ENCODE peak calls at places on chromosomes 12 and 14, in four cellular contexts. One of them, this sample, is unnamed.

GRCh38 chr12:121383601-121384019 is 16.3 kb upstream of the RNF34 start:
- DNase-seq in progenitor cell of endocrine pancreas: no peak
- DNase-seq in endodermal cell: no peak
- DNase-seq in psoas muscle: no peak
- DNase-seq in this sample: no peak

GRCh38 chr14:67680121-67680602 is 5.7 kb upstream of the VTI1B start:
- DNase-seq in progenitor cell of endocrine pancreas: no peak
- DNase-seq in psoas muscle: no peak
- DNase-seq in endodermal cell: no peak
- DNase-seq in this sample: no peak

GRCh38 chr14:59570122-59570521 is 6.5 kb downstream of the CCDC175 start:
- DNase-seq in endodermal cell: no peak
- DNase-seq in progenitor cell of endocrine pancreas: no peak
- DNase-seq in psoas muscle: no peak
- DNase-seq in this sample: no peak

GRCh38 chr12:48036818-48037217 is 32.5 kb upstream of the COL2A1 start:
- DNase-seq in psoas muscle: no peak
- DNase-seq in progenitor cell of endocrine pancreas: no peak
- DNase-seq in endodermal cell: no peak
- DNase-seq in this sample: no peak

GRCh38 chr14:83255015-83255726 is 1721.5 kb upstream of the SEL1L start:
- DNase-seq in psoas muscle: no peak
- DNase-seq in endodermal cell: no peak
- DNase-seq in progenitor cell of endocrine pancreas: no peak
- DNase-seq in this sample: no peak

GRCh38 chr14:99158150-99158549 is 113.8 kb downstream of the BCL11B start:
- DNase-seq in psoas muscle: no peak
- DNase-seq in progenitor cell of endocrine pancreas: no peak
- DNase-seq in endodermal cell: no peak
- DNase-seq in this sample: no peak

GRCh38 chr12:57231276-57232021 is 1.9 kb downstream of the SHMT2 start:
- DNase-seq in progenitor cell of endocrine pancreas: no peak
- DNase-seq in psoas muscle: no peak
- DNase-seq in endodermal cell: no peak
- DNase-seq in this sample: no peak

GRCh38 chr12:13173537-13173936 is 23.0 kb upstream of the EMP1 start:
- DNase-seq in progenitor cell of endocrine pancreas: no peak
- DNase-seq in endodermal cell: peak; percentile 76
- DNase-seq in psoas muscle: peak; percentile 66
- DNase-seq in this sample: no peak

GRCh38 chr14:96698846-96699543 is 98.2 kb upstream of the VRK1 start:
- DNase-seq in psoas muscle: no peak
- DNase-seq in endodermal cell: no peak
- DNase-seq in progenitor cell of endocrine pancreas: no peak
- DNase-seq in this sample: no peak

GRCh38 chr12:113955109-113955970 is 10.8 kb downstream of the RBM19 start:
- DNase-seq in progenitor cell of endocrine pancreas: peak; percentile 31
- DNase-seq in psoas muscle: no peak
- DNase-seq in endodermal cell: peak; percentile 94
- DNase-seq in this sample: peak; percentile 69

GRCh38 chr12:106138646-106139421 is at the start of gene NUAK1:
- DNase-seq in progenitor cell of endocrine pancreas: peak; percentile 81
- DNase-seq in psoas muscle: peak; percentile 79
- DNase-seq in endodermal cell: peak; percentile 94
- DNase-seq in this sample: peak; percentile 78

GRCh38 chr14:99731536-99732435 is 47.7 kb downstream of the CYP46A1 start:
- DNase-seq in psoas muscle: peak; percentile 37
- DNase-seq in progenitor cell of endocrine pancreas: no peak
- DNase-seq in endodermal cell: peak; percentile 61
- DNase-seq in this sample: no peak

GRCh38 chr12:69428351-69429048 is 41.7 kb upstream of the FRS2 start:
- DNase-seq in psoas muscle: no peak
- DNase-seq in progenitor cell of endocrine pancreas: no peak
- DNase-seq in endodermal cell: no peak
- DNase-seq in this sample: no peak

GRCh38 chr12:76790564-76791552 is 26.9 kb downstream of the ZDHHC17 start:
- DNase-seq in endodermal cell: no peak
- DNase-seq in progenitor cell of endocrine pancreas: no peak
- DNase-seq in psoas muscle: no peak
- DNase-seq in this sample: peak; percentile 51

GRCh38 chr12:105705765-105706164 is 375.3 kb downstream of the C12orf75 start:
- DNase-seq in endodermal cell: peak; percentile 87
- DNase-seq in psoas muscle: peak; percentile 29
- DNase-seq in progenitor cell of endocrine pancreas: no peak
- DNase-seq in this sample: peak; percentile 81

GRCh38 chr14:101781240-101782061 is 19.9 kb downstream of the PPP2R5C start:
- DNase-seq in progenitor cell of endocrine pancreas: no peak
- DNase-seq in psoas muscle: no peak
- DNase-seq in endodermal cell: peak; percentile 67
- DNase-seq in this sample: peak; percentile 25

GRCh38 chr12:131536337-131536736 is 174.6 kb upstream of the SFSWAP start:
- DNase-seq in progenitor cell of endocrine pancreas: no peak
- DNase-seq in endodermal cell: no peak
- DNase-seq in psoas muscle: no peak
- DNase-seq in this sample: no peak